ENCODE peak calls at places on chromosomes 13 and 19, in four cellular contexts. One of them, this sample, is unnamed.

GRCh38 chr19:2326699-2327360 is 1.6 kb downstream of the LSM7 start:
- DNase-seq in T-helper 1 cell: no peak
- DNase-seq in stimulated activated CD4-positive, alpha-beta T cell treated with anti-CD3 and anti-CD28 coated beads, TNF-alpha, amount 100 ng/mL, for 1 hour: no peak
- DNase-seq in esophagus muscularis mucosa: no peak
- DNase-seq in this sample: no peak

GRCh38 chr19:10510301-10510802 is 6.9 kb downstream of the S1PR5 start:
- DNase-seq in esophagus muscularis mucosa: no peak
- DNase-seq in stimulated activated CD4-positive, alpha-beta T cell treated with anti-CD3 and anti-CD28 coated beads, TNF-alpha, amount 100 ng/mL, for 1 hour: no peak
- DNase-seq in T-helper 1 cell: peak; percentile 24
- DNase-seq in this sample: peak; percentile 81

GRCh38 chr19:11356676-11357550 is 1.7 kb downstream of the PLPPR2 start:
- DNase-seq in esophagus muscularis mucosa: no peak
- DNase-seq in stimulated activated CD4-positive, alpha-beta T cell treated with anti-CD3 and anti-CD28 coated beads, TNF-alpha, amount 100 ng/mL, for 1 hour: no peak
- DNase-seq in T-helper 1 cell: no peak
- DNase-seq in this sample: no peak

GRCh38 chr13:80802946-80803345 is 462.0 kb upstream of the SPRY2 start:
- DNase-seq in stimulated activated CD4-positive, alpha-beta T cell treated with anti-CD3 and anti-CD28 coated beads, TNF-alpha, amount 100 ng/mL, for 1 hour: no peak
- DNase-seq in T-helper 1 cell: no peak
- DNase-seq in esophagus muscularis mucosa: no peak
- DNase-seq in this sample: no peak

GRCh38 chr19:56076413-56076998 is 44.6 kb downstream of the ZNF787 start:
- DNase-seq in T-helper 1 cell: no peak
- DNase-seq in stimulated activated CD4-positive, alpha-beta T cell treated with anti-CD3 and anti-CD28 coated beads, TNF-alpha, amount 100 ng/mL, for 1 hour: no peak
- DNase-seq in esophagus muscularis mucosa: no peak
- DNase-seq in this sample: no peak

GRCh38 chr19:13169769-13170168 is 19.6 kb downstream of the IER2 start:
- DNase-seq in stimulated activated CD4-positive, alpha-beta T cell treated with anti-CD3 and anti-CD28 coated beads, TNF-alpha, amount 100 ng/mL, for 1 hour: no peak
- DNase-seq in esophagus muscularis mucosa: no peak
- DNase-seq in T-helper 1 cell: no peak
- DNase-seq in this sample: no peak

GRCh38 chr13:31755803-31756212 is 16.5 kb downstream of the RXFP2 start:
- DNase-seq in esophagus muscularis mucosa: no peak
- DNase-seq in T-helper 1 cell: no peak
- DNase-seq in stimulated activated CD4-positive, alpha-beta T cell treated with anti-CD3 and anti-CD28 coated beads, TNF-alpha, amount 100 ng/mL, for 1 hour: no peak
- DNase-seq in this sample: no peak

GRCh38 chr13:29081036-29081435 is 260.9 kb downstream of the MTUS2 start:
- DNase-seq in T-helper 1 cell: peak; percentile 5
- DNase-seq in esophagus muscularis mucosa: no peak
- DNase-seq in stimulated activated CD4-positive, alpha-beta T cell treated with anti-CD3 and anti-CD28 coated beads, TNF-alpha, amount 100 ng/mL, for 1 hour: peak; percentile 17
- DNase-seq in this sample: no peak

GRCh38 chr19:50266896-50267295 is 62.3 kb downstream of the KCNC3 start:
- DNase-seq in stimulated activated CD4-positive, alpha-beta T cell treated with anti-CD3 and anti-CD28 coated beads, TNF-alpha, amount 100 ng/mL, for 1 hour: no peak
- DNase-seq in esophagus muscularis mucosa: no peak
- DNase-seq in T-helper 1 cell: no peak
- DNase-seq in this sample: no peak

GRCh38 chr13:34682406-34682805 is 259.7 kb upstream of the NBEA start:
- DNase-seq in stimulated activated CD4-positive, alpha-beta T cell treated with anti-CD3 and anti-CD28 coated beads, TNF-alpha, amount 100 ng/mL, for 1 hour: no peak
- DNase-seq in T-helper 1 cell: no peak
- DNase-seq in esophagus muscularis mucosa: no peak
- DNase-seq in this sample: no peak

GRCh38 chr19:13181747-13182388 is 31.7 kb downstream of the IER2 start:
- DNase-seq in T-helper 1 cell: no peak
- DNase-seq in esophagus muscularis mucosa: no peak
- DNase-seq in stimulated activated CD4-positive, alpha-beta T cell treated with anti-CD3 and anti-CD28 coated beads, TNF-alpha, amount 100 ng/mL, for 1 hour: no peak
- DNase-seq in this sample: no peak

GRCh38 chr19:11984986-11985385 is 20.1 kb downstream of the ZNF763 start:
- DNase-seq in stimulated activated CD4-positive, alpha-beta T cell treated with anti-CD3 and anti-CD28 coated beads, TNF-alpha, amount 100 ng/mL, for 1 hour: no peak
- DNase-seq in T-helper 1 cell: no peak
- DNase-seq in esophagus muscularis mucosa: no peak
- DNase-seq in this sample: no peak

GRCh38 chr13:40271931-40272775 is 394.3 kb downstream of the FOXO1 start:
- DNase-seq in T-helper 1 cell: no peak
- DNase-seq in stimulated activated CD4-positive, alpha-beta T cell treated with anti-CD3 and anti-CD28 coated beads, TNF-alpha, amount 100 ng/mL, for 1 hour: no peak
- DNase-seq in esophagus muscularis mucosa: no peak
- DNase-seq in this sample: no peak

GRCh38 chr19:3932931-3933810 is at the start of gene NMRK2:
- DNase-seq in esophagus muscularis mucosa: no peak
- DNase-seq in T-helper 1 cell: no peak
- DNase-seq in stimulated activated CD4-positive, alpha-beta T cell treated with anti-CD3 and anti-CD28 coated beads, TNF-alpha, amount 100 ng/mL, for 1 hour: no peak
- DNase-seq in this sample: no peak

GRCh38 chr19:35248310-35249145 is at the start of gene LSR:
- DNase-seq in stimulated activated CD4-positive, alpha-beta T cell treated with anti-CD3 and anti-CD28 coated beads, TNF-alpha, amount 100 ng/mL, for 1 hour: no peak
- DNase-seq in T-helper 1 cell: peak; percentile 67
- DNase-seq in esophagus muscularis mucosa: peak; percentile 89
- DNase-seq in this sample: peak; percentile 77

GRCh38 chr19:41186971-41187883 is 5.8 kb upstream of the CYP2S1 start:
- DNase-seq in T-helper 1 cell: no peak
- DNase-seq in esophagus muscularis mucosa: no peak
- DNase-seq in stimulated activated CD4-positive, alpha-beta T cell treated with anti-CD3 and anti-CD28 coated beads, TNF-alpha, amount 100 ng/mL, for 1 hour: no peak
- DNase-seq in this sample: no peak

GRCh38 chr19:39550197-39550596 is 10.2 kb upstream of the EID2 start:
- DNase-seq in esophagus muscularis mucosa: peak; percentile 60
- DNase-seq in stimulated activated CD4-positive, alpha-beta T cell treated with anti-CD3 and anti-CD28 coated beads, TNF-alpha, amount 100 ng/mL, for 1 hour: no peak
- DNase-seq in T-helper 1 cell: no peak
- DNase-seq in this sample: no peak

GRCh38 chr19:10782795-10783194 is 53.2 kb downstream of the TMED1 start:
- DNase-seq in esophagus muscularis mucosa: no peak
- DNase-seq in stimulated activated CD4-positive, alpha-beta T cell treated with anti-CD3 and anti-CD28 coated beads, TNF-alpha, amount 100 ng/mL, for 1 hour: no peak
- DNase-seq in T-helper 1 cell: no peak
- DNase-seq in this sample: no peak

GRCh38 chr13:99373436-99373835 is 66.2 kb upstream of the GPR183 start:
- DNase-seq in esophagus muscularis mucosa: no peak
- DNase-seq in stimulated activated CD4-positive, alpha-beta T cell treated with anti-CD3 and anti-CD28 coated beads, TNF-alpha, amount 100 ng/mL, for 1 hour: no peak
- DNase-seq in T-helper 1 cell: no peak
- DNase-seq in this sample: no peak

GRCh38 chr19:10395003-10395402 is 8.3 kb downstream of the CDC37 start:
- DNase-seq in esophagus muscularis mucosa: no peak
- DNase-seq in T-helper 1 cell: no peak
- DNase-seq in stimulated activated CD4-positive, alpha-beta T cell treated with anti-CD3 and anti-CD28 coated beads, TNF-alpha, amount 100 ng/mL, for 1 hour: no peak
- DNase-seq in this sample: no peak